ENCODE peak calls at places on chromosome 15, in nine cellular contexts. One of them, this sample, is unnamed.

GRCh38 chr15:39515765-39516164 is 65.1 kb upstream of the THBS1 start:
- DNase-seq in activated CD8-positive, alpha-beta memory T cell treated with anti-CD3 and anti-CD28 coated beads, Interleukin-2, amount 50 U/mL, for 4 hours: no peak
- DNase-seq in stimulated activated CD8-positive, alpha-beta memory T cell treated with anti-CD3 and anti-CD28 coated beads, Interleukin-15, amount 100 ng/mL, for 4 hours: no peak
- DNase-seq in tibial nerve: no peak
- DNase-seq in fibroblast of the aortic adventitia: no peak
- DNase-seq in germinal center: no peak
- DNase-seq in M059J: no peak
- DNase-seq in HS-5: no peak
- DNase-seq in lung microvascular endothelial cell: no peak
- DNase-seq in this sample: no peak

GRCh38 chr15:45773149-45773548 is 138.3 kb downstream of the SQOR start:
- DNase-seq in activated CD8-positive, alpha-beta memory T cell treated with anti-CD3 and anti-CD28 coated beads, Interleukin-2, amount 50 U/mL, for 4 hours: no peak
- DNase-seq in stimulated activated CD8-positive, alpha-beta memory T cell treated with anti-CD3 and anti-CD28 coated beads, Interleukin-15, amount 100 ng/mL, for 4 hours: no peak
- DNase-seq in tibial nerve: no peak
- DNase-seq in fibroblast of the aortic adventitia: no peak
- DNase-seq in germinal center: no peak
- DNase-seq in M059J: peak
- DNase-seq in HS-5: no peak
- DNase-seq in lung microvascular endothelial cell: no peak
- DNase-seq in this sample: no peak

GRCh38 chr15:68223171-68223570 is 6.4 kb downstream of the CLN6 start:
- DNase-seq in activated CD8-positive, alpha-beta memory T cell treated with anti-CD3 and anti-CD28 coated beads, Interleukin-2, amount 50 U/mL, for 4 hours: no peak
- DNase-seq in stimulated activated CD8-positive, alpha-beta memory T cell treated with anti-CD3 and anti-CD28 coated beads, Interleukin-15, amount 100 ng/mL, for 4 hours: no peak
- DNase-seq in tibial nerve: no peak
- DNase-seq in fibroblast of the aortic adventitia: no peak
- DNase-seq in germinal center: no peak
- DNase-seq in M059J: no peak
- DNase-seq in HS-5: no peak
- DNase-seq in lung microvascular endothelial cell: no peak
- DNase-seq in this sample: no peak

GRCh38 chr15:64851503-64851840 is 9.8 kb downstream of the PLEKHO2 start:
- DNase-seq in activated CD8-positive, alpha-beta memory T cell treated with anti-CD3 and anti-CD28 coated beads, Interleukin-2, amount 50 U/mL, for 4 hours: no peak
- DNase-seq in stimulated activated CD8-positive, alpha-beta memory T cell treated with anti-CD3 and anti-CD28 coated beads, Interleukin-15, amount 100 ng/mL, for 4 hours: no peak
- DNase-seq in tibial nerve: no peak
- DNase-seq in fibroblast of the aortic adventitia: peak
- DNase-seq in germinal center: no peak
- DNase-seq in M059J: peak
- DNase-seq in HS-5: no peak
- DNase-seq in lung microvascular endothelial cell: no peak
- DNase-seq in this sample: no peak

GRCh38 chr15:92376109-92376508 is 17.6 kb upstream of the ST8SIA2 start:
- DNase-seq in activated CD8-positive, alpha-beta memory T cell treated with anti-CD3 and anti-CD28 coated beads, Interleukin-2, amount 50 U/mL, for 4 hours: no peak
- DNase-seq in stimulated activated CD8-positive, alpha-beta memory T cell treated with anti-CD3 and anti-CD28 coated beads, Interleukin-15, amount 100 ng/mL, for 4 hours: no peak
- DNase-seq in tibial nerve: no peak
- DNase-seq in fibroblast of the aortic adventitia: no peak
- DNase-seq in germinal center: no peak
- DNase-seq in M059J: no peak
- DNase-seq in HS-5: no peak
- DNase-seq in lung microvascular endothelial cell: no peak
- DNase-seq in this sample: no peak

GRCh38 chr15:100114526-100114925 is 227.2 kb downstream of the ADAMTS17 start:
- DNase-seq in activated CD8-positive, alpha-beta memory T cell treated with anti-CD3 and anti-CD28 coated beads, Interleukin-2, amount 50 U/mL, for 4 hours: no peak
- DNase-seq in stimulated activated CD8-positive, alpha-beta memory T cell treated with anti-CD3 and anti-CD28 coated beads, Interleukin-15, amount 100 ng/mL, for 4 hours: no peak
- DNase-seq in tibial nerve: no peak
- DNase-seq in fibroblast of the aortic adventitia: peak
- DNase-seq in germinal center: no peak
- DNase-seq in M059J: peak
- DNase-seq in HS-5: no peak
- DNase-seq in lung microvascular endothelial cell: no peak
- DNase-seq in this sample: no peak

GRCh38 chr15:77026501-77027110 is 31.7 kb downstream of the PSTPIP1 start:
- DNase-seq in activated CD8-positive, alpha-beta memory T cell treated with anti-CD3 and anti-CD28 coated beads, Interleukin-2, amount 50 U/mL, for 4 hours: peak
- DNase-seq in stimulated activated CD8-positive, alpha-beta memory T cell treated with anti-CD3 and anti-CD28 coated beads, Interleukin-15, amount 100 ng/mL, for 4 hours: no peak
- DNase-seq in tibial nerve: peak
- DNase-seq in fibroblast of the aortic adventitia: no peak
- DNase-seq in germinal center: no peak
- DNase-seq in M059J: no peak
- DNase-seq in HS-5: no peak
- DNase-seq in lung microvascular endothelial cell: no peak
- DNase-seq in this sample: no peak

GRCh38 chr15:84734794-84735479 is 13.5 kb upstream of the ZNF592 start:
- DNase-seq in activated CD8-positive, alpha-beta memory T cell treated with anti-CD3 and anti-CD28 coated beads, Interleukin-2, amount 50 U/mL, for 4 hours: peak
- DNase-seq in stimulated activated CD8-positive, alpha-beta memory T cell treated with anti-CD3 and anti-CD28 coated beads, Interleukin-15, amount 100 ng/mL, for 4 hours: peak
- DNase-seq in tibial nerve: no peak
- DNase-seq in fibroblast of the aortic adventitia: no peak
- DNase-seq in germinal center: peak
- DNase-seq in M059J: peak
- DNase-seq in HS-5: no peak
- DNase-seq in lung microvascular endothelial cell: no peak
- DNase-seq in this sample: peak

GRCh38 chr15:101397521-101398003 is 91.9 kb downstream of the PCSK6 start:
- DNase-seq in activated CD8-positive, alpha-beta memory T cell treated with anti-CD3 and anti-CD28 coated beads, Interleukin-2, amount 50 U/mL, for 4 hours: no peak
- DNase-seq in stimulated activated CD8-positive, alpha-beta memory T cell treated with anti-CD3 and anti-CD28 coated beads, Interleukin-15, amount 100 ng/mL, for 4 hours: no peak
- DNase-seq in tibial nerve: no peak
- DNase-seq in fibroblast of the aortic adventitia: no peak
- DNase-seq in germinal center: no peak
- DNase-seq in M059J: no peak
- DNase-seq in HS-5: no peak
- DNase-seq in lung microvascular endothelial cell: no peak
- DNase-seq in this sample: no peak

GRCh38 chr15:64460737-64461576 is 579 bp downstream of the ZNF609 start:
- DNase-seq in activated CD8-positive, alpha-beta memory T cell treated with anti-CD3 and anti-CD28 coated beads, Interleukin-2, amount 50 U/mL, for 4 hours: peak
- DNase-seq in stimulated activated CD8-positive, alpha-beta memory T cell treated with anti-CD3 and anti-CD28 coated beads, Interleukin-15, amount 100 ng/mL, for 4 hours: peak
- DNase-seq in tibial nerve: no peak
- DNase-seq in fibroblast of the aortic adventitia: peak
- DNase-seq in germinal center: peak
- DNase-seq in M059J: peak
- DNase-seq in HS-5: peak
- DNase-seq in lung microvascular endothelial cell: peak
- DNase-seq in this sample: no peak

GRCh38 chr15:84749111-84749991 is 959 bp downstream of the ZNF592 start:
- DNase-seq in activated CD8-positive, alpha-beta memory T cell treated with anti-CD3 and anti-CD28 coated beads, Interleukin-2, amount 50 U/mL, for 4 hours: peak
- DNase-seq in stimulated activated CD8-positive, alpha-beta memory T cell treated with anti-CD3 and anti-CD28 coated beads, Interleukin-15, amount 100 ng/mL, for 4 hours: no peak
- DNase-seq in tibial nerve: no peak
- DNase-seq in fibroblast of the aortic adventitia: peak
- DNase-seq in germinal center: peak
- DNase-seq in M059J: peak
- DNase-seq in HS-5: no peak
- DNase-seq in lung microvascular endothelial cell: peak
- DNase-seq in this sample: peak

GRCh38 chr15:87777054-87777498 is 479.5 kb downstream of the NTRK3 start:
- DNase-seq in activated CD8-positive, alpha-beta memory T cell treated with anti-CD3 and anti-CD28 coated beads, Interleukin-2, amount 50 U/mL, for 4 hours: no peak
- DNase-seq in stimulated activated CD8-positive, alpha-beta memory T cell treated with anti-CD3 and anti-CD28 coated beads, Interleukin-15, amount 100 ng/mL, for 4 hours: no peak
- DNase-seq in tibial nerve: peak
- DNase-seq in fibroblast of the aortic adventitia: peak
- DNase-seq in germinal center: no peak
- DNase-seq in M059J: peak
- DNase-seq in HS-5: peak
- DNase-seq in lung microvascular endothelial cell: no peak
- DNase-seq in this sample: peak

GRCh38 chr15:97745481-97746071 is 214.9 kb upstream of the ARRDC4 start:
- DNase-seq in activated CD8-positive, alpha-beta memory T cell treated with anti-CD3 and anti-CD28 coated beads, Interleukin-2, amount 50 U/mL, for 4 hours: no peak
- DNase-seq in stimulated activated CD8-positive, alpha-beta memory T cell treated with anti-CD3 and anti-CD28 coated beads, Interleukin-15, amount 100 ng/mL, for 4 hours: no peak
- DNase-seq in tibial nerve: no peak
- DNase-seq in fibroblast of the aortic adventitia: peak
- DNase-seq in germinal center: peak
- DNase-seq in M059J: peak
- DNase-seq in HS-5: no peak
- DNase-seq in lung microvascular endothelial cell: peak
- DNase-seq in this sample: no peak

GRCh38 chr15:29135266-29135665 is 134.4 kb downstream of the NSMCE3 start:
- DNase-seq in activated CD8-positive, alpha-beta memory T cell treated with anti-CD3 and anti-CD28 coated beads, Interleukin-2, amount 50 U/mL, for 4 hours: no peak
- DNase-seq in stimulated activated CD8-positive, alpha-beta memory T cell treated with anti-CD3 and anti-CD28 coated beads, Interleukin-15, amount 100 ng/mL, for 4 hours: no peak
- DNase-seq in tibial nerve: no peak
- DNase-seq in fibroblast of the aortic adventitia: no peak
- DNase-seq in germinal center: no peak
- DNase-seq in M059J: no peak
- DNase-seq in HS-5: no peak
- DNase-seq in lung microvascular endothelial cell: no peak
- DNase-seq in this sample: no peak

GRCh38 chr15:72421484-72421883 is 23.4 kb downstream of the TMEM202 start:
- DNase-seq in activated CD8-positive, alpha-beta memory T cell treated with anti-CD3 and anti-CD28 coated beads, Interleukin-2, amount 50 U/mL, for 4 hours: no peak
- DNase-seq in stimulated activated CD8-positive, alpha-beta memory T cell treated with anti-CD3 and anti-CD28 coated beads, Interleukin-15, amount 100 ng/mL, for 4 hours: no peak
- DNase-seq in tibial nerve: no peak
- DNase-seq in fibroblast of the aortic adventitia: no peak
- DNase-seq in germinal center: no peak
- DNase-seq in M059J: no peak
- DNase-seq in HS-5: no peak
- DNase-seq in lung microvascular endothelial cell: no peak
- DNase-seq in this sample: no peak

GRCh38 chr15:25803541-25803940 is 59.6 kb downstream of the ATP10A start:
- DNase-seq in activated CD8-positive, alpha-beta memory T cell treated with anti-CD3 and anti-CD28 coated beads, Interleukin-2, amount 50 U/mL, for 4 hours: no peak
- DNase-seq in stimulated activated CD8-positive, alpha-beta memory T cell treated with anti-CD3 and anti-CD28 coated beads, Interleukin-15, amount 100 ng/mL, for 4 hours: no peak
- DNase-seq in tibial nerve: no peak
- DNase-seq in fibroblast of the aortic adventitia: no peak
- DNase-seq in germinal center: no peak
- DNase-seq in M059J: no peak
- DNase-seq in HS-5: no peak
- DNase-seq in lung microvascular endothelial cell: no peak
- DNase-seq in this sample: no peak

GRCh38 chr15:57458255-57458850 is 82.0 kb downstream of the CGNL1 start:
- DNase-seq in activated CD8-positive, alpha-beta memory T cell treated with anti-CD3 and anti-CD28 coated beads, Interleukin-2, amount 50 U/mL, for 4 hours: no peak
- DNase-seq in stimulated activated CD8-positive, alpha-beta memory T cell treated with anti-CD3 and anti-CD28 coated beads, Interleukin-15, amount 100 ng/mL, for 4 hours: no peak
- DNase-seq in tibial nerve: no peak
- DNase-seq in fibroblast of the aortic adventitia: no peak
- DNase-seq in germinal center: no peak
- DNase-seq in M059J: no peak
- DNase-seq in HS-5: no peak
- DNase-seq in lung microvascular endothelial cell: peak
- DNase-seq in this sample: no peak

GRCh38 chr15:26970712-26971210 is at the start of gene GABRG3:
- DNase-seq in activated CD8-positive, alpha-beta memory T cell treated with anti-CD3 and anti-CD28 coated beads, Interleukin-2, amount 50 U/mL, for 4 hours: no peak
- DNase-seq in stimulated activated CD8-positive, alpha-beta memory T cell treated with anti-CD3 and anti-CD28 coated beads, Interleukin-15, amount 100 ng/mL, for 4 hours: no peak
- DNase-seq in tibial nerve: no peak
- DNase-seq in fibroblast of the aortic adventitia: no peak
- DNase-seq in germinal center: no peak
- DNase-seq in M059J: no peak
- DNase-seq in HS-5: no peak
- DNase-seq in lung microvascular endothelial cell: no peak
- DNase-seq in this sample: no peak

GRCh38 chr15:67070150-67070549 is 4.7 kb downstream of the SMAD3 start:
- DNase-seq in activated CD8-positive, alpha-beta memory T cell treated with anti-CD3 and anti-CD28 coated beads, Interleukin-2, amount 50 U/mL, for 4 hours: no peak
- DNase-seq in stimulated activated CD8-positive, alpha-beta memory T cell treated with anti-CD3 and anti-CD28 coated beads, Interleukin-15, amount 100 ng/mL, for 4 hours: no peak
- DNase-seq in tibial nerve: no peak
- DNase-seq in fibroblast of the aortic adventitia: no peak
- DNase-seq in germinal center: no peak
- DNase-seq in M059J: no peak
- DNase-seq in HS-5: no peak
- DNase-seq in lung microvascular endothelial cell: no peak
- DNase-seq in this sample: no peak

GRCh38 chr15:75531041-75531450 is 48.1 kb downstream of the PTPN9 start:
- DNase-seq in activated CD8-positive, alpha-beta memory T cell treated with anti-CD3 and anti-CD28 coated beads, Interleukin-2, amount 50 U/mL, for 4 hours: no peak
- DNase-seq in stimulated activated CD8-positive, alpha-beta memory T cell treated with anti-CD3 and anti-CD28 coated beads, Interleukin-15, amount 100 ng/mL, for 4 hours: no peak
- DNase-seq in tibial nerve: peak
- DNase-seq in fibroblast of the aortic adventitia: peak
- DNase-seq in germinal center: no peak
- DNase-seq in M059J: peak
- DNase-seq in HS-5: no peak
- DNase-seq in lung microvascular endothelial cell: no peak
- DNase-seq in this sample: peak

GRCh38 chr15:57861039-57861638 is 154.6 kb downstream of the POLR2M start:
- DNase-seq in activated CD8-positive, alpha-beta memory T cell treated with anti-CD3 and anti-CD28 coated beads, Interleukin-2, amount 50 U/mL, for 4 hours: no peak
- DNase-seq in stimulated activated CD8-positive, alpha-beta memory T cell treated with anti-CD3 and anti-CD28 coated beads, Interleukin-15, amount 100 ng/mL, for 4 hours: no peak
- DNase-seq in tibial nerve: no peak
- DNase-seq in fibroblast of the aortic adventitia: peak
- DNase-seq in germinal center: peak
- DNase-seq in M059J: peak
- DNase-seq in HS-5: peak
- DNase-seq in lung microvascular endothelial cell: peak
- DNase-seq in this sample: peak

GRCh38 chr15:34437687-34438086 is at the start of gene GOLGA8A:
- DNase-seq in activated CD8-positive, alpha-beta memory T cell treated with anti-CD3 and anti-CD28 coated beads, Interleukin-2, amount 50 U/mL, for 4 hours: peak
- DNase-seq in stimulated activated CD8-positive, alpha-beta memory T cell treated with anti-CD3 and anti-CD28 coated beads, Interleukin-15, amount 100 ng/mL, for 4 hours: peak
- DNase-seq in tibial nerve: no peak
- DNase-seq in fibroblast of the aortic adventitia: peak
- DNase-seq in germinal center: peak
- DNase-seq in M059J: peak
- DNase-seq in HS-5: peak
- DNase-seq in lung microvascular endothelial cell: peak
- DNase-seq in this sample: peak

GRCh38 chr15:49468440-49468839 is 45.4 kb downstream of the FGF7 start:
- DNase-seq in activated CD8-positive, alpha-beta memory T cell treated with anti-CD3 and anti-CD28 coated beads, Interleukin-2, amount 50 U/mL, for 4 hours: no peak
- DNase-seq in stimulated activated CD8-positive, alpha-beta memory T cell treated with anti-CD3 and anti-CD28 coated beads, Interleukin-15, amount 100 ng/mL, for 4 hours: no peak
- DNase-seq in tibial nerve: no peak
- DNase-seq in fibroblast of the aortic adventitia: peak
- DNase-seq in germinal center: no peak
- DNase-seq in M059J: peak
- DNase-seq in HS-5: no peak
- DNase-seq in lung microvascular endothelial cell: no peak
- DNase-seq in this sample: peak

GRCh38 chr15:75902129-75902557 is 1.5 kb upstream of the FBXO22 start:
- DNase-seq in activated CD8-positive, alpha-beta memory T cell treated with anti-CD3 and anti-CD28 coated beads, Interleukin-2, amount 50 U/mL, for 4 hours: no peak
- DNase-seq in stimulated activated CD8-positive, alpha-beta memory T cell treated with anti-CD3 and anti-CD28 coated beads, Interleukin-15, amount 100 ng/mL, for 4 hours: no peak
- DNase-seq in tibial nerve: no peak
- DNase-seq in fibroblast of the aortic adventitia: no peak
- DNase-seq in germinal center: no peak
- DNase-seq in M059J: no peak
- DNase-seq in HS-5: no peak
- DNase-seq in lung microvascular endothelial cell: peak
- DNase-seq in this sample: no peak

GRCh38 chr15:44102675-44103254 is 92.3 kb downstream of the FRMD5 start:
- DNase-seq in activated CD8-positive, alpha-beta memory T cell treated with anti-CD3 and anti-CD28 coated beads, Interleukin-2, amount 50 U/mL, for 4 hours: no peak
- DNase-seq in stimulated activated CD8-positive, alpha-beta memory T cell treated with anti-CD3 and anti-CD28 coated beads, Interleukin-15, amount 100 ng/mL, for 4 hours: no peak
- DNase-seq in tibial nerve: no peak
- DNase-seq in fibroblast of the aortic adventitia: peak
- DNase-seq in germinal center: no peak
- DNase-seq in M059J: peak
- DNase-seq in HS-5: peak
- DNase-seq in lung microvascular endothelial cell: peak
- DNase-seq in this sample: peak

GRCh38 chr15:41961803-41962202 is 10.6 kb downstream of the EHD4 start:
- DNase-seq in activated CD8-positive, alpha-beta memory T cell treated with anti-CD3 and anti-CD28 coated beads, Interleukin-2, amount 50 U/mL, for 4 hours: no peak
- DNase-seq in stimulated activated CD8-positive, alpha-beta memory T cell treated with anti-CD3 and anti-CD28 coated beads, Interleukin-15, amount 100 ng/mL, for 4 hours: no peak
- DNase-seq in tibial nerve: no peak
- DNase-seq in fibroblast of the aortic adventitia: no peak
- DNase-seq in germinal center: no peak
- DNase-seq in M059J: no peak
- DNase-seq in HS-5: no peak
- DNase-seq in lung microvascular endothelial cell: no peak
- DNase-seq in this sample: no peak

GRCh38 chr15:86164222-86164898 is 84.7 kb downstream of the AGBL1 start:
- DNase-seq in activated CD8-positive, alpha-beta memory T cell treated with anti-CD3 and anti-CD28 coated beads, Interleukin-2, amount 50 U/mL, for 4 hours: no peak
- DNase-seq in stimulated activated CD8-positive, alpha-beta memory T cell treated with anti-CD3 and anti-CD28 coated beads, Interleukin-15, amount 100 ng/mL, for 4 hours: no peak
- DNase-seq in tibial nerve: no peak
- DNase-seq in fibroblast of the aortic adventitia: peak
- DNase-seq in germinal center: no peak
- DNase-seq in M059J: peak
- DNase-seq in HS-5: no peak
- DNase-seq in lung microvascular endothelial cell: no peak
- DNase-seq in this sample: no peak

GRCh38 chr15:65343374-65343981 is 34.3 kb downstream of the IGDCC3 start:
- DNase-seq in activated CD8-positive, alpha-beta memory T cell treated with anti-CD3 and anti-CD28 coated beads, Interleukin-2, amount 50 U/mL, for 4 hours: no peak
- DNase-seq in stimulated activated CD8-positive, alpha-beta memory T cell treated with anti-CD3 and anti-CD28 coated beads, Interleukin-15, amount 100 ng/mL, for 4 hours: no peak
- DNase-seq in tibial nerve: no peak
- DNase-seq in fibroblast of the aortic adventitia: no peak
- DNase-seq in germinal center: no peak
- DNase-seq in M059J: no peak
- DNase-seq in HS-5: no peak
- DNase-seq in lung microvascular endothelial cell: no peak
- DNase-seq in this sample: no peak

GRCh38 chr15:73028030-73028429 is 24.2 kb upstream of the NEO1 start:
- DNase-seq in activated CD8-positive, alpha-beta memory T cell treated with anti-CD3 and anti-CD28 coated beads, Interleukin-2, amount 50 U/mL, for 4 hours: no peak
- DNase-seq in stimulated activated CD8-positive, alpha-beta memory T cell treated with anti-CD3 and anti-CD28 coated beads, Interleukin-15, amount 100 ng/mL, for 4 hours: no peak
- DNase-seq in tibial nerve: no peak
- DNase-seq in fibroblast of the aortic adventitia: no peak
- DNase-seq in germinal center: no peak
- DNase-seq in M059J: no peak
- DNase-seq in HS-5: no peak
- DNase-seq in lung microvascular endothelial cell: no peak
- DNase-seq in this sample: no peak

GRCh38 chr15:55915221-55915620 is 78.2 kb downstream of the NEDD4 start:
- DNase-seq in activated CD8-positive, alpha-beta memory T cell treated with anti-CD3 and anti-CD28 coated beads, Interleukin-2, amount 50 U/mL, for 4 hours: no peak
- DNase-seq in stimulated activated CD8-positive, alpha-beta memory T cell treated with anti-CD3 and anti-CD28 coated beads, Interleukin-15, amount 100 ng/mL, for 4 hours: no peak
- DNase-seq in tibial nerve: no peak
- DNase-seq in fibroblast of the aortic adventitia: peak
- DNase-seq in germinal center: no peak
- DNase-seq in M059J: peak
- DNase-seq in HS-5: no peak
- DNase-seq in lung microvascular endothelial cell: no peak
- DNase-seq in this sample: no peak

GRCh38 chr15:81937189-81937588 is 108.6 kb downstream of the MEX3B start:
- DNase-seq in activated CD8-positive, alpha-beta memory T cell treated with anti-CD3 and anti-CD28 coated beads, Interleukin-2, amount 50 U/mL, for 4 hours: no peak
- DNase-seq in stimulated activated CD8-positive, alpha-beta memory T cell treated with anti-CD3 and anti-CD28 coated beads, Interleukin-15, amount 100 ng/mL, for 4 hours: no peak
- DNase-seq in tibial nerve: no peak
- DNase-seq in fibroblast of the aortic adventitia: no peak
- DNase-seq in germinal center: no peak
- DNase-seq in M059J: no peak
- DNase-seq in HS-5: no peak
- DNase-seq in lung microvascular endothelial cell: no peak
- DNase-seq in this sample: no peak

This sample was measured in renal cortical epithelial cell.